ENCODE peak calls at places on chromosome 13, in nine cellular contexts. T is NT2/D1; O is breast epithelium; I is A673; X is astrocyte; W is PC-3; Z is thoracic aorta; P is endothelial cell of umbilical vein; E is CD8-positive, alpha-beta memory T cell. V is an unnamed sample. For H3K4me1, the result is how much of the 10 kb centered on the place peaks cover.

GRCh38 chr13:70568571-70568970 is 460.3 kb upstream of the KLHL1 start:
- DNase-seq in T (peak), O (no peak), I (peak), X (peak), W (peak), Z (no peak), P (peak), E (no peak), V (no peak)

GRCh38 chr13:20566917-20567755 is at the start of gene IFT88:
- DNase-seq in T (peak), O (peak), I (peak), X (peak), W (peak), Z (peak), P (peak), E (peak), V (peak)

GRCh38 chr13:100870898-100871297 is 196.3 kb upstream of the TMTC4 start:
- DNase-seq in T (no peak), O (no peak), I (peak), X (no peak), W (no peak), Z (no peak), P (no peak), E (no peak), V (no peak)

GRCh38 chr13:23268441-23268840 is 87.7 kb downstream of the SGCG start:
- DNase-seq in T (no peak), O (no peak), I (no peak), X (no peak), W (no peak), Z (no peak), P (no peak), E (no peak), V (peak)

GRCh38 chr13:24995225-24995804 is 100.6 kb upstream of the PABPC3 start:
- DNase-seq in T (peak), O (no peak), I (peak), X (peak), W (peak), Z (no peak), P (peak), E (peak), V (peak)

GRCh38 chr13:24693862-24694471 is 13.8 kb downstream of the ATP12A start:
- DNase-seq in T (no peak), O (no peak), I (peak), X (no peak), W (peak), Z (no peak), P (peak), E (peak), V (peak)

GRCh38 chr13:85631801-85632200 is 167.4 kb downstream of the SLITRK6 start:
- DNase-seq in T (no peak), O (no peak), I (peak), X (no peak), W (peak), Z (no peak), P (no peak), E (no peak), V (no peak)

GRCh38 chr13:64529874-64530485 is 2700.2 kb downstream of the PCDH9 start:
- DNase-seq in T (peak), O (no peak), I (peak), X (no peak), W (peak), Z (no peak), P (no peak), E (no peak), V (peak)

GRCh38 chr13:111639196-111639705 is 318.8 kb downstream of the TEX29 start:
- DNase-seq in T (no peak), O (no peak), I (no peak), X (no peak), W (no peak), Z (no peak), P (no peak), E (no peak), V (no peak)

GRCh38 chr13:112346173-112346898 is 29.8 kb upstream of the SPACA7 start:
- DNase-seq in T (no peak), O (no peak), I (peak), X (no peak), W (no peak), Z (no peak), P (no peak), E (no peak), V (no peak)

GRCh38 chr13:108155185-108156106 is 59.9 kb downstream of the LIG4 start:
- DNase-seq in T (peak), O (no peak), I (peak), X (peak), W (peak), Z (no peak), P (peak), E (peak), V (peak)

GRCh38 chr13:38223093-38223492 is 126.6 kb upstream of the UFM1 start:
- DNase-seq in T (peak), O (no peak), I (peak), X (peak), W (peak), Z (no peak), P (peak), E (no peak), V (no peak)

GRCh38 chr13:33353646-33354045 is 68.1 kb upstream of the STARD13 start:
- DNase-seq in T (no peak), O (no peak), I (no peak), X (no peak), W (no peak), Z (no peak), P (no peak), E (no peak), V (no peak)

GRCh38 chr13:81726037-81726726 is 1385.3 kb upstream of the SPRY2 start:
- DNase-seq in T (no peak), O (no peak), I (no peak), X (no peak), W (no peak), Z (no peak), P (no peak), E (no peak), V (no peak)

GRCh38 chr13:101829484-101829883 is 377.0 kb downstream of the ITGBL1 start:
- DNase-seq in T (no peak), O (no peak), I (no peak), X (no peak), W (no peak), Z (no peak), P (no peak), E (no peak), V (no peak)

GRCh38 chr13:67620665-67621064 is 390.5 kb upstream of the PCDH9 start:
- DNase-seq in T (no peak), O (no peak), I (no peak), X (peak), W (no peak), Z (no peak), P (no peak), E (no peak), V (no peak)

GRCh38 chr13:26985285-26985878 is 186.2 kb downstream of the USP12 start:
- DNase-seq in T (peak), O (peak), I (peak), X (peak), W (peak), Z (peak), P (peak), E (peak), V (peak)
- H3K4me1 ChIP-seq in T (under half), O (under half), I (under half), X (under half), W (under half), Z (under half), P (under half), E (under half), V (under half)

GRCh38 chr13:106591299-106591698 is 23.4 kb upstream of the ARGLU1 start:
- DNase-seq in T (no peak), O (no peak), I (no peak), X (no peak), W (no peak), Z (no peak), P (no peak), E (no peak), V (no peak)
- H3K4me1 ChIP-seq in T (under half), O (under half), I (under half), X (under half), W (under half), Z (under half), P (under half), E (under half), V (under half)

GRCh38 chr13:98570929-98571372 is 6.0 kb downstream of the STK24 start:
- DNase-seq in T (no peak), O (no peak), I (no peak), X (peak), W (peak), Z (no peak), P (peak), E (peak), V (peak)
- H3K4me1 ChIP-seq in T (under half), O (under half), I (under half), X (under half), W (under half), Z (under half), P (under half), E (half or more), V (half or more)

DNA sequence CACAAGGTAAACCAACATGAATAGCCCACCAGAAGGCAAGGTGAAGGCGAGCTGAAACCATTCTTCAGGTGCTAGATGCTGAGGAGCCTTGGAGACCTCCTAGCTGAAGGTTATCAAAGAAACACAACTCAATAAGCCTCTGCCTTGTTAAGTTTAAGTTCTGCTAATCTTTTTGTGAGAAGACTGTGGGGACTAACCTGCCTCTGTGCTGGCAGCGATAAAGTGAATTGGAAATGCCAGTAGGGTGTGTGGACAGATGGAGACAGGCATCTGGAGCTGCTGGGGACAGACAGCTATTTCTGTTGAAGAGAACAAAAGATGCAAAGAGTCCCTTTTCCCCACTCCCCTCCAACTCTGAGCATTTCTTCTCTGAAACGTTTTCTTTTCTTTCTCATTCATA is 33.5 kb upstream of the FLT1 start:
- DNase-seq in T (no peak), O (no peak), I (no peak), X (no peak), W (no peak), Z (no peak), P (no peak), E (no peak), V (no peak)
- H3K4me1 ChIP-seq in T (under half), O (under half), I (under half), X (under half), W (under half), Z (under half), P (under half), E (under half), V (under half)

GRCh38 chr13:73173160-73173905 is 114.5 kb downstream of the KLF5 start:
- DNase-seq in T (no peak), O (no peak), I (no peak), X (no peak), W (peak), Z (no peak), P (no peak), E (no peak), V (no peak)
- H3K4me1 ChIP-seq in T (under half), O (under half), I (under half), X (under half), W (under half), Z (under half), P (under half), E (under half), V (under half)

GRCh38 chr13:102970542-102970941 is 95.7 kb downstream of the SLC10A2 start:
- DNase-seq in T (no peak), O (no peak), I (no peak), X (no peak), W (no peak), Z (no peak), P (no peak), E (no peak), V (no peak)

GRCh38 chr13:102960959-102961358 is 105.3 kb downstream of the SLC10A2 start:
- DNase-seq in T (no peak), O (no peak), I (no peak), X (no peak), W (no peak), Z (no peak), P (no peak), E (no peak), V (no peak)

GRCh38 chr13:102968572-102969228 is 97.5 kb downstream of the SLC10A2 start:
- DNase-seq in T (no peak), O (no peak), I (no peak), X (no peak), W (no peak), Z (no peak), P (no peak), E (no peak), V (no peak)

GRCh38 chr13:102962430-102962829 is 103.8 kb downstream of the SLC10A2 start:
- DNase-seq in T (no peak), O (no peak), I (no peak), X (no peak), W (no peak), Z (no peak), P (no peak), E (no peak), V (no peak)

DNA sequence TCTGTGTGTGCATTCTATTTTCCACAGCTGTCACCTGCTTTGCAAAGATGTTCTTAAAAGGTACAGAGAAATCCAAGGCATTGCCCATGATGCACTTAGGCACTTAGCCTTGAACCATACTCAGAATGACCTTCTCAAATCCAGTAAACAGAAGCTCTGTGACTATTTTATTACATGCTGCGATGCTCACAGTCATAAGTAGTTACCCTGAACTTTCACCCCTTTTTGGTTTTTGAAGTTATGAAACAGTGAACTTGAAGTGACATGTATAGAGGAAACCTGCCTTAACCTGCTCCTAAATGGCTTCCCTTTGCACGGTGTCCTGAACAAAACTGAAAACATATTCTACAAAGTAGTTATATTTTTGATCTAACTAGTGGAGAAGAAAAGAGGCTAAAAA is 100.4 kb downstream of the SLC10A2 start:
- DNase-seq in T (no peak), O (no peak), I (no peak), X (no peak), W (no peak), Z (no peak), P (no peak), E (no peak), V (no peak)
- H3K4me1 ChIP-seq in T (under half), O (under half), I (under half), X (under half), W (under half), Z (under half), P (under half), E (under half), V (under half)

GRCh38 chr13:40552895-40553294 is 113.5 kb downstream of the FOXO1 start:
- DNase-seq in T (no peak), O (no peak), I (no peak), X (no peak), W (no peak), Z (no peak), P (no peak), E (no peak), V (no peak)

GRCh38 chr13:40549500-40550094 is 116.8 kb downstream of the FOXO1 start:
- DNase-seq in T (no peak), O (no peak), I (no peak), X (peak), W (no peak), Z (no peak), P (no peak), E (no peak), V (no peak)

GRCh38 chr13:40553356-40553755 is 113.1 kb downstream of the FOXO1 start:
- DNase-seq in T (no peak), O (no peak), I (no peak), X (no peak), W (no peak), Z (no peak), P (no peak), E (no peak), V (no peak)

GRCh38 chr13:40547545-40548322 is 118.7 kb downstream of the FOXO1 start:
- DNase-seq in T (no peak), O (no peak), I (no peak), X (no peak), W (no peak), Z (no peak), P (no peak), E (no peak), V (no peak)

DNA sequence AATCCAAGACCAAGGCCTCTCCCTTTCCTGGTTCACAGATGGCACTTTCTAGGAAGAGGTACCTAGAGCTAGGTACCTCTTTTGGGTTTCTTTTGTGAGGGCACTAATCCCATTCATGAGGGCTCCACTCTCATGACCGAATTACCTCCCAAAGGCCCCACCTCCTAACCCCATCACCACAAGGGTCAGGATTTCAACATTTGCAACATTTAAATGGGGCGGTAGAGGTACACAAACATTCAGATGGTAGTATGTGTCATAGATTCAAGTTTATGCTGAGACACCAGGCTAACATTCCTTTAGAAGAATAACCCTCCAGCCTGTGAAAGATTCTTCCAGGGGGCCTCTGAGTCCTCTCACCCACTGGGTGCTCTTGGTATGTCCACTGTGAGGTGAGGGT is 116.3 kb downstream of the FOXO1 start:
- DNase-seq in T (no peak), O (no peak), I (no peak), X (peak), W (no peak), Z (no peak), P (no peak), E (no peak), V (no peak)
- H3K4me1 ChIP-seq in T (under half), O (under half), I (under half), X (under half), W (under half), Z (under half), P (under half), E (under half), V (under half)

GRCh38 chr13:51647067-51647466 is 62.8 kb downstream of the WDFY2 start:
- DNase-seq in T (no peak), O (no peak), I (no peak), X (no peak), W (no peak), Z (no peak), P (no peak), E (no peak), V (no peak)

GRCh38 chr13:51645154-51645650 is 60.9 kb downstream of the WDFY2 start:
- DNase-seq in T (no peak), O (no peak), I (peak), X (peak), W (no peak), Z (no peak), P (no peak), E (peak), V (peak)

GRCh38 chr13:51643882-51644281 is 59.6 kb downstream of the WDFY2 start:
- DNase-seq in T (no peak), O (no peak), I (peak), X (peak), W (peak), Z (no peak), P (peak), E (no peak), V (no peak)

GRCh38 chr13:51644649-51645048 is 60.4 kb downstream of the WDFY2 start:
- DNase-seq in T (no peak), O (no peak), I (no peak), X (peak), W (peak), Z (no peak), P (peak), E (peak), V (no peak)

GRCh38 chr13:51646041-51646670 is 61.9 kb downstream of the WDFY2 start:
- DNase-seq in T (no peak), O (no peak), I (no peak), X (no peak), W (no peak), Z (no peak), P (no peak), E (peak), V (peak)
- H3K4me1 ChIP-seq in T (under half), O (under half), I (half or more), X (under half), W (under half), Z (under half), P (under half), E (under half), V (under half)

GRCh38 chr13:44300895-44301638 is 72.6 kb upstream of the SERP2 start:
- DNase-seq in T (no peak), O (peak), I (peak), X (peak), W (peak), Z (no peak), P (peak), E (no peak), V (peak)

GRCh38 chr13:44296856-44297255 is 76.8 kb upstream of the SERP2 start:
- DNase-seq in T (no peak), O (no peak), I (no peak), X (no peak), W (no peak), Z (no peak), P (no peak), E (no peak), V (no peak)

GRCh38 chr13:44299544-44299943 is 74.1 kb upstream of the SERP2 start:
- DNase-seq in T (no peak), O (no peak), I (no peak), X (no peak), W (no peak), Z (no peak), P (no peak), E (no peak), V (no peak)

GRCh38 chr13:44299142-44299541 is 74.5 kb upstream of the SERP2 start:
- DNase-seq in T (no peak), O (no peak), I (no peak), X (peak), W (peak), Z (no peak), P (no peak), E (no peak), V (no peak)

DNA sequence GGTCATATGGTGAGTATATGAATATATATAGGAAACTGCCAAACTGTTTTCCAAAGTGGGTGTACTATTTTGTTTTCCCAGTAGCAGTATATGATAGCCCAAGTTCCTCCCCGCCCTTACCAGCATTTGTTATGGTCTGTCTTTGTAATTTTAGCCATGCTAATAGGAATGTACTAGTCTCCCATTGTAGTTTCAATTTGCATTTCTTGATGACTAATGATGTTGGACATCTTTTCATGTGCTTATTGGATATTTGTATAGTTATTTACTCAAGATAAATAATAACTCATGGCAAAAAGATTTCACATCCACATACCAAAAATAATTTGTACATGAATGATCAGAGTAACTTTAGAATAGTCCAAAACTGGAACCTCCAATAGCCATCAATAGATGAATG is 75.3 kb upstream of the SERP2 start:
- DNase-seq in T (no peak), O (no peak), I (no peak), X (peak), W (peak), Z (no peak), P (no peak), E (no peak), V (no peak)
- H3K4me1 ChIP-seq in T (under half), O (under half), I (under half), X (under half), W (half or more), Z (half or more), P (under half), E (under half), V (under half)

GRCh38 chr13:46166947-46167610 is 14.9 kb downstream of the LCP1 start:
- DNase-seq in T (peak), O (no peak), I (no peak), X (no peak), W (no peak), Z (no peak), P (no peak), E (no peak), V (no peak)
- H3K4me1 ChIP-seq in T (under half), O (under half), I (under half), X (under half), W (under half), Z (under half), P (under half), E (half or more), V (half or more)

V was measured in CD4-positive, CD25-positive, alpha-beta regulatory T cell.